ENCODE peak calls at places on chromosome 11, in nine cellular contexts. E, W, Q, T, J, G, Y, U and R are unnamed samples.

GRCh38 chr11:15551897-15552851 is 437.5 kb downstream of the INSC start:
- DNase-seq in J (no peak), G (no peak), E (no peak), Y (no peak), T (no peak), W (no peak), Q (no peak), U (no peak), R (peak; percentile 1)

GRCh38 chr11:57751676-57752253 is at the start of gene BTBD18:
- DNase-seq in U (no peak), J (no peak), G (no peak), T (peak; percentile 23), Q (no peak), Y (peak; percentile 58), E (no peak), W (peak; percentile 22), R (peak; percentile 60)

GRCh38 chr11:78163828-78164227 is 24.4 kb upstream of the ALG8 start:
- DNase-seq in E (no peak), Y (no peak), G (no peak), T (no peak), W (no peak), J (no peak), U (no peak), Q (no peak), R (no peak)

GRCh38 chr11:3905080-3905953 is 49.9 kb downstream of the STIM1 start:
- DNase-seq in Q (no peak), T (no peak), J (no peak), W (peak; percentile 78), Y (peak; percentile 76), U (peak; percentile 70), E (no peak), G (peak; percentile 31), R (no peak)

GRCh38 chr11:108960498-108960897 is 295.6 kb downstream of the DDX10 start:
- DNase-seq in T (no peak), G (no peak), J (no peak), W (peak; percentile 85), Q (no peak), Y (no peak), E (no peak), U (no peak), R (no peak)

GRCh38 chr11:57203359-57203758 is 21.6 kb downstream of the LRRC55 start:
- DNase-seq in Y (peak; percentile 48), J (no peak), U (no peak), W (no peak), T (no peak), G (no peak), E (no peak), Q (peak; percentile 85), R (peak; percentile 60)

GRCh38 chr11:62338218-62338617 is 970 bp downstream of the ASRGL1 start:
- DNase-seq in W (no peak), J (no peak), T (no peak), Q (no peak), U (no peak), G (no peak), E (no peak), Y (no peak), R (no peak)

GRCh38 chr11:133936136-133936535 is 20.6 kb downstream of the IGSF9B start:
- DNase-seq in T (no peak), E (no peak), Q (no peak), W (no peak), U (no peak), Y (no peak), G (no peak), J (no peak), R (no peak)

GRCh38 chr11:128522943-128523518 is 64.3 kb downstream of the ETS1 start:
- DNase-seq in T (no peak), Q (no peak), W (no peak), E (no peak), J (no peak), Y (no peak), U (peak; percentile 66), G (no peak), R (no peak)